ENCODE peak calls at places on chromosomes 12 and 14, in six cellular contexts. One of them, this sample, is unnamed.

GRCh38 chr14:95943699-95944098 is 67.1 kb downstream of the TUNAR start:
- DNase-seq in pulmonary artery endothelial cell: no peak
- DNase-seq in T-helper 2 cell: no peak
- DNase-seq in GM18507: no peak
- DNase-seq in ascending aorta: no peak
- DNase-seq in GM13976: no peak
- DNase-seq in this sample: no peak

GRCh38 chr14:99755629-99756603 is 37.3 kb upstream of the EML1 start:
- DNase-seq in ascending aorta: peak; percentile 97
- DNase-seq in T-helper 2 cell: no peak
- DNase-seq in GM13976: no peak
- DNase-seq in GM18507: no peak
- DNase-seq in pulmonary artery endothelial cell: peak; percentile 68
- DNase-seq in this sample: no peak

GRCh38 chr14:23174266-23174665 is 9.2 kb downstream of the SLC7A8 start:
- DNase-seq in GM13976: no peak
- DNase-seq in GM18507: no peak
- DNase-seq in pulmonary artery endothelial cell: no peak
- DNase-seq in T-helper 2 cell: no peak
- DNase-seq in ascending aorta: no peak
- DNase-seq in this sample: no peak

GRCh38 chr12:3342051-3342450 is 149.0 kb upstream of the PRMT8 start:
- DNase-seq in GM18507: no peak
- DNase-seq in pulmonary artery endothelial cell: no peak
- DNase-seq in ascending aorta: no peak
- DNase-seq in T-helper 2 cell: no peak
- DNase-seq in GM13976: peak; percentile 50
- DNase-seq in this sample: no peak

GRCh38 chr12:66688836-66689439 is 10.1 kb upstream of the GRIP1 start:
- DNase-seq in ascending aorta: no peak
- DNase-seq in T-helper 2 cell: peak; percentile 15
- DNase-seq in GM13976: peak; percentile 23
- DNase-seq in pulmonary artery endothelial cell: no peak
- DNase-seq in GM18507: peak; percentile 1
- DNase-seq in this sample: no peak

GRCh38 chr12:20695232-20695631 is at the start of gene SLCO1C1:
- DNase-seq in GM18507: no peak
- DNase-seq in ascending aorta: no peak
- DNase-seq in pulmonary artery endothelial cell: no peak
- DNase-seq in T-helper 2 cell: no peak
- DNase-seq in GM13976: no peak
- DNase-seq in this sample: no peak

GRCh38 chr14:102255401-102256190 is 49.4 kb downstream of the MOK start:
- DNase-seq in GM13976: no peak
- DNase-seq in ascending aorta: no peak
- DNase-seq in pulmonary artery endothelial cell: no peak
- DNase-seq in T-helper 2 cell: no peak
- DNase-seq in GM18507: no peak
- DNase-seq in this sample: no peak

GRCh38 chr12:20483776-20484175 is 115.4 kb downstream of the PDE3A start:
- DNase-seq in T-helper 2 cell: no peak
- DNase-seq in GM18507: no peak
- DNase-seq in ascending aorta: no peak
- DNase-seq in GM13976: no peak
- DNase-seq in pulmonary artery endothelial cell: peak; percentile 19
- DNase-seq in this sample: no peak

GRCh38 chr12:65269603-65270002 is 8.9 kb upstream of the MSRB3 start:
- DNase-seq in T-helper 2 cell: no peak
- DNase-seq in GM18507: no peak
- DNase-seq in ascending aorta: no peak
- DNase-seq in GM13976: no peak
- DNase-seq in pulmonary artery endothelial cell: peak; percentile 33
- DNase-seq in this sample: no peak

GRCh38 chr14:102445641-102446040 is 63.9 kb downstream of the ANKRD9 start:
- DNase-seq in ascending aorta: no peak
- DNase-seq in pulmonary artery endothelial cell: no peak
- DNase-seq in T-helper 2 cell: no peak
- DNase-seq in GM18507: no peak
- DNase-seq in GM13976: no peak
- DNase-seq in this sample: no peak

GRCh38 chr12:71636704-71637115 is 26.9 kb downstream of the ZFC3H1 start:
- DNase-seq in T-helper 2 cell: peak; percentile 13
- DNase-seq in ascending aorta: no peak
- DNase-seq in pulmonary artery endothelial cell: peak; percentile 27
- DNase-seq in GM13976: peak; percentile 47
- DNase-seq in GM18507: no peak
- DNase-seq in this sample: peak; percentile 39

GRCh38 chr14:75711134-75711795 is 50.2 kb downstream of the TTLL5 start:
- DNase-seq in GM13976: peak; percentile 28
- DNase-seq in ascending aorta: no peak
- DNase-seq in GM18507: no peak
- DNase-seq in T-helper 2 cell: no peak
- DNase-seq in pulmonary artery endothelial cell: no peak
- DNase-seq in this sample: no peak

GRCh38 chr14:54646576-54647130 is 79.7 kb downstream of the SAMD4A start:
- DNase-seq in pulmonary artery endothelial cell: no peak
- DNase-seq in ascending aorta: no peak
- DNase-seq in T-helper 2 cell: no peak
- DNase-seq in GM13976: no peak
- DNase-seq in GM18507: no peak
- DNase-seq in this sample: no peak

GRCh38 chr12:106248177-106248848 is 493 bp upstream of the CKAP4 start:
- DNase-seq in pulmonary artery endothelial cell: no peak
- DNase-seq in ascending aorta: peak; percentile 84
- DNase-seq in GM13976: peak; percentile 53
- DNase-seq in T-helper 2 cell: no peak
- DNase-seq in GM18507: no peak
- DNase-seq in this sample: no peak

GRCh38 chr14:90287791-90288190 is 31.4 kb downstream of the PSMC1 start:
- DNase-seq in GM13976: no peak
- DNase-seq in pulmonary artery endothelial cell: no peak
- DNase-seq in T-helper 2 cell: no peak
- DNase-seq in GM18507: no peak
- DNase-seq in ascending aorta: no peak
- DNase-seq in this sample: no peak

GRCh38 chr14:59870277-59871165 is at the start of gene RTN1:
- DNase-seq in ascending aorta: peak; percentile 83
- DNase-seq in T-helper 2 cell: no peak
- DNase-seq in pulmonary artery endothelial cell: no peak
- DNase-seq in GM18507: peak; percentile 15
- DNase-seq in GM13976: peak; percentile 64
- DNase-seq in this sample: no peak

GRCh38 chr12:47547077-47547476 is 158.8 kb downstream of the RPAP3 start:
- DNase-seq in GM13976: no peak
- DNase-seq in pulmonary artery endothelial cell: peak; percentile 27
- DNase-seq in T-helper 2 cell: no peak
- DNase-seq in ascending aorta: no peak
- DNase-seq in GM18507: no peak
- DNase-seq in this sample: peak; percentile 25

GRCh38 chr12:126233625-126234024 is 1168.4 kb downstream of the AACS start:
- DNase-seq in GM13976: no peak
- DNase-seq in ascending aorta: no peak
- DNase-seq in pulmonary artery endothelial cell: no peak
- DNase-seq in T-helper 2 cell: no peak
- DNase-seq in GM18507: no peak
- DNase-seq in this sample: no peak

GRCh38 chr12:51922762-51923505 is 15.6 kb downstream of the ACVRL1 start:
- DNase-seq in pulmonary artery endothelial cell: no peak
- DNase-seq in ascending aorta: peak; percentile 78
- DNase-seq in GM13976: no peak
- DNase-seq in GM18507: no peak
- DNase-seq in T-helper 2 cell: no peak
- DNase-seq in this sample: no peak

GRCh38 chr14:54335569-54336155 is 61.1 kb upstream of the CDKN3 start:
- DNase-seq in ascending aorta: no peak
- DNase-seq in pulmonary artery endothelial cell: no peak
- DNase-seq in GM13976: no peak
- DNase-seq in GM18507: no peak
- DNase-seq in T-helper 2 cell: no peak
- DNase-seq in this sample: no peak

GRCh38 chr12:30828686-30829085 is 73.9 kb upstream of the CAPRIN2 start:
- DNase-seq in GM13976: no peak
- DNase-seq in pulmonary artery endothelial cell: no peak
- DNase-seq in T-helper 2 cell: no peak
- DNase-seq in GM18507: no peak
- DNase-seq in ascending aorta: no peak
- DNase-seq in this sample: no peak

GRCh38 chr14:91090733-91091132 is 23.1 kb upstream of the DGLUCY start:
- DNase-seq in T-helper 2 cell: no peak
- DNase-seq in pulmonary artery endothelial cell: no peak
- DNase-seq in ascending aorta: no peak
- DNase-seq in GM18507: no peak
- DNase-seq in GM13976: no peak
- DNase-seq in this sample: no peak

GRCh38 chr14:101201535-101202125 is 298.1 kb upstream of the RTL1 start:
- DNase-seq in T-helper 2 cell: no peak
- DNase-seq in GM13976: no peak
- DNase-seq in GM18507: no peak
- DNase-seq in pulmonary artery endothelial cell: no peak
- DNase-seq in ascending aorta: peak; percentile 44
- DNase-seq in this sample: no peak

GRCh38 chr12:122031342-122032216 is 9.9 kb downstream of the BCL7A start:
- DNase-seq in ascending aorta: no peak
- DNase-seq in T-helper 2 cell: no peak
- DNase-seq in GM13976: peak; percentile 76
- DNase-seq in pulmonary artery endothelial cell: no peak
- DNase-seq in GM18507: no peak
- DNase-seq in this sample: no peak

GRCh38 chr12:48199784-48200198 is 3.3 kb downstream of the OR10AD1 start:
- DNase-seq in T-helper 2 cell: no peak
- DNase-seq in GM13976: no peak
- DNase-seq in pulmonary artery endothelial cell: no peak
- DNase-seq in ascending aorta: no peak
- DNase-seq in GM18507: no peak
- DNase-seq in this sample: no peak

GRCh38 chr12:3563966-3564365 is 73.0 kb downstream of the PRMT8 start:
- DNase-seq in T-helper 2 cell: no peak
- DNase-seq in ascending aorta: no peak
- DNase-seq in GM13976: no peak
- DNase-seq in GM18507: no peak
- DNase-seq in pulmonary artery endothelial cell: no peak
- DNase-seq in this sample: no peak

This sample was measured in glomerular endothelial cell.